ENCODE peak calls at places on chromosome 16, in eight cellular contexts. P is HT1080, U is non-pigmented ciliary epithelial cell, V is NCI-H526, K is uterus, R is RCC 7860, J is left cardiac atrium, L is foreskin fibroblast. X is an unnamed sample.

GRCh38 chr16:81831722-81832126 is 52.6 kb downstream of the PLCG2 start:
- DNase-seq in R (no peak), U (no peak), K (no peak), J (peak), V (peak), P (peak), L (no peak), X (no peak)

GRCh38 chr16:85579199-85579598 is 33.9 kb upstream of the GSE1 start:
- DNase-seq in V (peak), R (no peak), P (no peak), U (no peak), L (no peak), J (no peak), K (no peak), X (no peak)

GRCh38 chr16:80788016-80788415 is 16.4 kb downstream of the CDYL2 start:
- DNase-seq in R (no peak), J (no peak), P (no peak), K (no peak), L (no peak), V (no peak), U (no peak), X (no peak)

GRCh38 chr16:66161942-66162341 is 204.5 kb upstream of the CDH5 start:
- DNase-seq in R (no peak), K (no peak), L (no peak), J (no peak), V (no peak), U (no peak), P (peak), X (no peak)

GRCh38 chr16:4702466-4702808 is 9.1 kb downstream of the NUDT16L1 start:
- DNase-seq in K (no peak), J (no peak), R (peak), U (no peak), V (no peak), L (no peak), P (no peak), X (no peak)

GRCh38 chr16:72723781-72724180 is 324.1 kb downstream of the ZFHX3 start:
- DNase-seq in U (no peak), P (peak), V (no peak), K (no peak), L (peak), R (no peak), J (no peak), X (no peak)

GRCh38 chr16:75250809-75251279 is 580 bp downstream of the BCAR1 start:
- DNase-seq in P (no peak), K (peak), J (peak), V (no peak), R (peak), U (no peak), L (peak), X (no peak)

GRCh38 chr16:4262303-4262835 is 10.5 kb downstream of the TFAP4 start:
- DNase-seq in J (no peak), V (no peak), U (no peak), L (no peak), P (no peak), R (no peak), K (no peak), X (no peak)

GRCh38 chr16:19755268-19755667 is 37.2 kb downstream of the IQCK start:
- DNase-seq in P (no peak), K (no peak), R (no peak), J (no peak), V (no peak), U (no peak), L (no peak), X (no peak)

GRCh38 chr16:17026600-17027242 is 444.0 kb downstream of the XYLT1 start:
- DNase-seq in J (no peak), R (no peak), L (no peak), P (no peak), V (no peak), K (no peak), U (no peak), X (no peak)

GRCh38 chr16:56675685-56676210 is 6.1 kb downstream of the MT1H start:
- DNase-seq in V (no peak), R (no peak), J (no peak), K (no peak), U (no peak), P (no peak), L (no peak), X (no peak)

GRCh38 chr16:66720766-66721165 is 24.2 kb upstream of the CMTM4 start:
- DNase-seq in V (no peak), U (no peak), P (no peak), J (no peak), L (peak), K (no peak), R (no peak), X (no peak)

GRCh38 chr16:50079741-50080140 is 14.0 kb downstream of the HEATR3 start:
- DNase-seq in R (no peak), K (no peak), L (no peak), J (no peak), V (no peak), U (no peak), P (no peak), X (no peak)

GRCh38 chr16:3963203-3963602 is 82.7 kb upstream of the CREBBP start:
- DNase-seq in K (no peak), U (no peak), V (no peak), J (no peak), L (peak), P (no peak), R (no peak), X (no peak)

GRCh38 chr16:13906426-13907089 is 13.4 kb upstream of the ERCC4 start:
- DNase-seq in P (peak), J (no peak), L (no peak), K (no peak), R (no peak), U (no peak), V (no peak), X (no peak)

GRCh38 chr16:81860867-81861266 is 81.8 kb downstream of the PLCG2 start:
- DNase-seq in V (no peak), L (no peak), J (no peak), K (no peak), U (no peak), P (no peak), R (no peak), X (no peak)

GRCh38 chr16:65917466-65917865 is 449.0 kb upstream of the CDH5 start:
- DNase-seq in L (no peak), R (no peak), K (no peak), P (no peak), V (no peak), J (no peak), U (no peak), X (no peak)

GRCh38 chr16:69105501-69106361 is at the start of gene HAS3:
- DNase-seq in V (no peak), R (peak), K (no peak), P (peak), J (peak), U (no peak), L (peak), X (no peak)

GRCh38 chr16:24146523-24146922 is 109.6 kb upstream of the CACNG3 start:
- DNase-seq in P (no peak), V (no peak), U (no peak), R (no peak), L (no peak), J (peak), K (no peak), X (no peak)

GRCh38 chr16:29148867-29149272 is 164.0 kb downstream of the LAT start:
- DNase-seq in P (no peak), R (no peak), U (no peak), J (peak), L (no peak), V (no peak), K (no peak), X (no peak)

GRCh38 chr16:69328854-69329316 is 1.5 kb downstream of the PDF start:
- DNase-seq in U (no peak), J (peak), P (peak), V (no peak), L (peak), R (peak), K (peak), X (no peak)

GRCh38 chr16:55506083-55506482 is 2.8 kb upstream of the LPCAT2 start:
- DNase-seq in J (no peak), V (no peak), K (no peak), P (no peak), U (no peak), L (no peak), R (no peak), X (no peak)

GRCh38 chr16:28977703-28978641 is 3.4 kb downstream of the SPNS1 start:
- DNase-seq in L (no peak), V (no peak), J (no peak), R (no peak), K (no peak), P (no peak), U (no peak), X (no peak)

GRCh38 chr16:50496990-50497389 is 51.2 kb upstream of the NKD1 start:
- DNase-seq in P (peak), L (no peak), V (no peak), U (no peak), R (no peak), K (no peak), J (no peak), X (no peak)

GRCh38 chr16:3056336-3057180 is 8.9 kb upstream of the IL32 start:
- DNase-seq in U (no peak), V (no peak), J (no peak), K (no peak), R (no peak), P (no peak), L (no peak), X (no peak)

GRCh38 chr16:13873835-13874438 is 46.0 kb upstream of the ERCC4 start:
- DNase-seq in R (no peak), U (no peak), L (peak), P (peak), J (no peak), K (no peak), V (peak), X (no peak)

GRCh38 chr16:52114414-52114813 is 432.5 kb downstream of the TOX3 start:
- DNase-seq in K (no peak), L (no peak), J (no peak), U (no peak), P (peak), R (no peak), V (no peak), X (peak)

GRCh38 chr16:84774810-84775209 is 45.0 kb upstream of the CRISPLD2 start:
- DNase-seq in R (no peak), K (peak), J (no peak), P (peak), V (no peak), L (peak), U (peak), X (no peak)

GRCh38 chr16:88315543-88316105 is 67.1 kb upstream of the ZNF469 start:
- DNase-seq in R (peak), U (no peak), P (peak), J (peak), V (no peak), K (peak), L (peak), X (no peak)

GRCh38 chr16:55501549-55502322 is 7.1 kb upstream of the LPCAT2 start:
- DNase-seq in U (no peak), K (peak), L (no peak), P (no peak), R (no peak), J (no peak), V (no peak), X (no peak)

GRCh38 chr16:82650804-82651203 is 24.0 kb downstream of the CDH13 start:
- DNase-seq in R (no peak), K (no peak), V (no peak), J (no peak), U (no peak), L (no peak), P (no peak), X (no peak)

GRCh38 chr16:82801361-82801760 is 174.6 kb downstream of the CDH13 start:
- DNase-seq in K (no peak), R (no peak), J (no peak), V (no peak), P (peak), L (peak), U (peak), X (no peak)

GRCh38 chr16:12137344-12138094 is 161.0 kb downstream of the SNX29 start:
- DNase-seq in L (no peak), J (no peak), R (no peak), V (no peak), U (no peak), K (no peak), P (no peak), X (peak)

GRCh38 chr16:89922477-89922883 is 662 bp upstream of the TUBB3 start:
- DNase-seq in K (peak), U (peak), V (no peak), J (peak), P (peak), L (peak), R (peak), X (no peak)

GRCh38 chr16:10078541-10078949 is 103.7 kb downstream of the GRIN2A start:
- DNase-seq in L (no peak), R (no peak), P (peak), U (no peak), V (no peak), K (no peak), J (no peak), X (no peak)

GRCh38 chr16:82643136-82643535 is 16.4 kb downstream of the CDH13 start:
- DNase-seq in U (no peak), J (no peak), L (no peak), R (no peak), V (no peak), P (no peak), K (no peak), X (no peak)

GRCh38 chr16:82282662-82283061 is 112.6 kb upstream of the MPHOSPH6 start:
- DNase-seq in K (no peak), V (no peak), J (no peak), P (no peak), R (no peak), U (no peak), L (no peak), X (no peak)

GRCh38 chr16:66899945-66900688 is 18.6 kb downstream of the CDH16 start:
- DNase-seq in L (peak), U (peak), V (no peak), P (peak), J (peak), K (peak), R (peak), X (no peak)

GRCh38 chr16:15811778-15812750 is 44.8 kb downstream of the MYH11 start:
- DNase-seq in L (peak), U (peak), V (no peak), J (peak), K (no peak), P (peak), R (no peak), X (no peak)

X was measured in NCI-H446 treated with DMSO at 0.1 percent for 48 hours.